ENCODE peak calls at places on chromosomes 1 and 21, in four cellular contexts. One of them, this sample, is unnamed.

GRCh38 chr1:152777510-152778137 is 2.7 kb downstream of the LCE1F start:
- DNase-seq in SK-N-SH: peak; percentile 35
- DNase-seq in AG04450: no peak
- DNase-seq in mammary epithelial cell: no peak
- DNase-seq in this sample: peak; percentile 13

GRCh38 chr1:85274969-85275453 is 1.4 kb downstream of the BCL10 start:
- DNase-seq in SK-N-SH: no peak
- DNase-seq in AG04450: no peak
- DNase-seq in mammary epithelial cell: peak; percentile 82
- DNase-seq in this sample: peak; percentile 82

GRCh38 chr1:91757760-91758545 is 128.0 kb downstream of the TGFBR3 start:
- DNase-seq in SK-N-SH: no peak
- DNase-seq in AG04450: no peak
- DNase-seq in mammary epithelial cell: no peak
- DNase-seq in this sample: peak; percentile 80

GRCh38 chr1:84736445-84736844 is 46.2 kb upstream of the SSX2IP start:
- DNase-seq in SK-N-SH: no peak
- DNase-seq in AG04450: no peak
- DNase-seq in mammary epithelial cell: no peak
- DNase-seq in this sample: no peak

GRCh38 chr1:19361231-19362147 is 49.4 kb downstream of the SLC66A1 start:
- DNase-seq in SK-N-SH: no peak
- DNase-seq in AG04450: no peak
- DNase-seq in mammary epithelial cell: peak; percentile 98
- DNase-seq in this sample: no peak

GRCh38 chr1:59926381-59927243 is at the start of gene CYP2J2:
- DNase-seq in SK-N-SH: peak; percentile 82
- DNase-seq in AG04450: no peak
- DNase-seq in mammary epithelial cell: peak; percentile 44
- DNase-seq in this sample: no peak

GRCh38 chr1:6998267-6998666 is 213.0 kb downstream of the CAMTA1 start:
- DNase-seq in SK-N-SH: peak; percentile 39
- DNase-seq in AG04450: no peak
- DNase-seq in mammary epithelial cell: no peak
- DNase-seq in this sample: peak; percentile 9

GRCh38 chr1:240004086-240004749 is 87.5 kb upstream of the FMN2 start:
- DNase-seq in SK-N-SH: peak; percentile 56
- DNase-seq in AG04450: no peak
- DNase-seq in mammary epithelial cell: no peak
- DNase-seq in this sample: peak; percentile 15

GRCh38 chr1:64514197-64514765 is 44.4 kb downstream of the CACHD1 start:
- DNase-seq in SK-N-SH: no peak
- DNase-seq in AG04450: peak; percentile 74
- DNase-seq in mammary epithelial cell: peak; percentile 4
- DNase-seq in this sample: peak; percentile 67

GRCh38 chr1:159010398-159010797 is 691 bp downstream of the IFI16 start:
- DNase-seq in SK-N-SH: no peak
- DNase-seq in AG04450: no peak
- DNase-seq in mammary epithelial cell: no peak
- DNase-seq in this sample: no peak

GRCh38 chr1:19738106-19738505 is 61.6 kb downstream of the TMCO4 start:
- DNase-seq in SK-N-SH: no peak
- DNase-seq in AG04450: no peak
- DNase-seq in mammary epithelial cell: no peak
- DNase-seq in this sample: no peak

GRCh38 chr1:169108897-169109560 is 2.5 kb downstream of the ATP1B1 start:
- DNase-seq in SK-N-SH: peak; percentile 60
- DNase-seq in AG04450: no peak
- DNase-seq in mammary epithelial cell: no peak
- DNase-seq in this sample: peak; percentile 56

GRCh38 chr1:205604825-205605544 is 26.8 kb downstream of the ELK4 start:
- DNase-seq in SK-N-SH: no peak
- DNase-seq in AG04450: no peak
- DNase-seq in mammary epithelial cell: no peak
- DNase-seq in this sample: no peak

GRCh38 chr21:41641510-41641815 is 125.4 kb downstream of the RIPK4 start:
- DNase-seq in SK-N-SH: no peak
- DNase-seq in AG04450: no peak
- DNase-seq in mammary epithelial cell: no peak
- DNase-seq in this sample: no peak

GRCh38 chr1:40040511-40041465 is at the start of gene CAP1:
- DNase-seq in SK-N-SH: peak; percentile 99
- DNase-seq in AG04450: peak; percentile 97
- DNase-seq in mammary epithelial cell: peak; percentile 99
- DNase-seq in this sample: peak; percentile 97

GRCh38 chr1:18949689-18950414 is 6.6 kb downstream of the IFFO2 start:
- DNase-seq in SK-N-SH: no peak
- DNase-seq in AG04450: no peak
- DNase-seq in mammary epithelial cell: peak; percentile 47
- DNase-seq in this sample: peak; percentile 56

GRCh38 chr1:46479744-46480350 is 9.8 kb upstream of the DMBX1 start:
- DNase-seq in SK-N-SH: no peak
- DNase-seq in AG04450: no peak
- DNase-seq in mammary epithelial cell: no peak
- DNase-seq in this sample: no peak

GRCh38 chr1:176560681-176561080 is 97.7 kb downstream of the PAPPA2 start:
- DNase-seq in SK-N-SH: no peak
- DNase-seq in AG04450: no peak
- DNase-seq in mammary epithelial cell: no peak
- DNase-seq in this sample: no peak

GRCh38 chr21:44456207-44456914 is 1.1 kb downstream of the LRRC3 start:
- DNase-seq in SK-N-SH: no peak
- DNase-seq in AG04450: no peak
- DNase-seq in mammary epithelial cell: no peak
- DNase-seq in this sample: no peak

GRCh38 chr1:244325056-244325764 is 126.5 kb downstream of the ADSS2 start:
- DNase-seq in SK-N-SH: no peak
- DNase-seq in AG04450: no peak
- DNase-seq in mammary epithelial cell: no peak
- DNase-seq in this sample: no peak

GRCh38 chr1:229191066-229191674 is 79.7 kb upstream of the RAB4A start:
- DNase-seq in SK-N-SH: no peak
- DNase-seq in AG04450: no peak
- DNase-seq in mammary epithelial cell: peak; percentile 70
- DNase-seq in this sample: no peak

GRCh38 chr21:15355066-15355465 is 290.3 kb upstream of the NRIP1 start:
- DNase-seq in SK-N-SH: no peak
- DNase-seq in AG04450: no peak
- DNase-seq in mammary epithelial cell: no peak
- DNase-seq in this sample: no peak

GRCh38 chr1:222021124-222021523 is 279.2 kb upstream of the DUSP10 start:
- DNase-seq in SK-N-SH: no peak
- DNase-seq in AG04450: no peak
- DNase-seq in mammary epithelial cell: no peak
- DNase-seq in this sample: no peak

DNA sequence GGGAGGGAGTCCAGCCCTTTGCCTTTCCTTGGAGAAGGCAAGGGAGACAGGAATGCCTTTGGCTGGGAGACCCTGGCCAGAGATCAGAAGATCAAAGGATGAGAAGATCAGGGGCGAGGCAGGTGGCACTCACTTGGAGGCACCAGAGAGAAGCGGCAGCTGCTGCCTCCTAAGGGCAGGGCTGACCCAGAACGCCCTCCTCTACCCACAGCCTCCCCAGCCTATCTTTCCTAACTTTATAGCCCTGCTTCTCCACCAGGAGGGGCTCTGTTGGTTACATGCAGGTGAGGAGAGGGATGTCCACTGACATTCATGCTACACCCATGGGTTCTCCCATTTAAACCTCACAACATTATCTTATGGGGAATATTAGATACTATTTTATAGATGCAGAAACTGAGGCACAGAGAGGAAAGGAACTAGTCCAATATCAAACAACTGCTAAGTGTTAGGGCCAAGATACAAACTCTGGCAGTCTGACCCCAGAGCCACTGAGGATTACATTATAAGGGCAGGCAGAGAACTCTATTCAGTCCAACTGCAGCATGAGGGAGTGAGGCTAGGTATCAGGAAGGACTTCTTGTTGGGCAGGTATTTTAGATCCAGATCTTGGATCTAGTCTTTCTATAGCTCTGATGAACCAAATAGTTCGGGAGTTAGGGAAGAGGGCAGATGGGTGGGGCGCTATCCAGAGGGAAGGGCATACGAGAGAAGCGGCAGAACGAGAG is 19.9 kb downstream of the LGR6 start:
- DNase-seq in SK-N-SH: peak; percentile 75
- DNase-seq in AG04450: no peak
- DNase-seq in mammary epithelial cell: no peak
- DNase-seq in this sample: no peak
- TF ChIP-seq CTCF in SK-N-SH: peak; percentile 43
- TF ChIP-seq CTCF in AG04450: peak; percentile 36
- TF ChIP-seq CTCF in mammary epithelial cell: peak; percentile 48
- TF ChIP-seq CTCF in this sample: peak; percentile 48

GRCh38 chr1:115543247-115543646 is 98.5 kb upstream of the VANGL1 start:
- DNase-seq in SK-N-SH: no peak
- DNase-seq in AG04450: no peak
- DNase-seq in mammary epithelial cell: no peak
- DNase-seq in this sample: no peak
- TF ChIP-seq CTCF in SK-N-SH: peak; percentile 16
- TF ChIP-seq CTCF in AG04450: peak; percentile 8
- TF ChIP-seq CTCF in mammary epithelial cell: no peak
- TF ChIP-seq CTCF in this sample: peak; percentile 32

GRCh38 chr1:201705389-201705788 is 123.6 kb upstream of the IPO9 start:
- DNase-seq in SK-N-SH: no peak
- DNase-seq in AG04450: no peak
- DNase-seq in mammary epithelial cell: no peak
- DNase-seq in this sample: no peak

GRCh38 chr1:201706109-201706508 is 122.8 kb upstream of the IPO9 start:
- DNase-seq in SK-N-SH: no peak
- DNase-seq in AG04450: no peak
- DNase-seq in mammary epithelial cell: no peak
- DNase-seq in this sample: no peak

GRCh38 chr1:201702936-201703335 is 126.0 kb upstream of the IPO9 start:
- DNase-seq in SK-N-SH: peak; percentile 82
- DNase-seq in AG04450: no peak
- DNase-seq in mammary epithelial cell: no peak
- DNase-seq in this sample: peak; percentile 49

GRCh38 chr1:201703646-201704438 is 125.1 kb upstream of the IPO9 start:
- DNase-seq in SK-N-SH: peak; percentile 88
- DNase-seq in AG04450: no peak
- DNase-seq in mammary epithelial cell: peak; percentile 54
- DNase-seq in this sample: peak; percentile 75

GRCh38 chr1:201704439-201704792 is 124.5 kb upstream of the IPO9 start:
- DNase-seq in SK-N-SH: no peak
- DNase-seq in AG04450: no peak
- DNase-seq in mammary epithelial cell: no peak
- DNase-seq in this sample: no peak
- TF ChIP-seq CTCF in SK-N-SH: no peak
- TF ChIP-seq CTCF in AG04450: no peak
- TF ChIP-seq CTCF in mammary epithelial cell: no peak
- TF ChIP-seq CTCF in this sample: peak; percentile 23

GRCh38 chr1:151393583-151393982 is 5.8 kb upstream of the PSMB4 start:
- DNase-seq in SK-N-SH: no peak
- DNase-seq in AG04450: no peak
- DNase-seq in mammary epithelial cell: no peak
- DNase-seq in this sample: no peak
- TF ChIP-seq CTCF in SK-N-SH: no peak
- TF ChIP-seq CTCF in AG04450: no peak
- TF ChIP-seq CTCF in mammary epithelial cell: no peak
- TF ChIP-seq CTCF in this sample: no peak

GRCh38 chr1:25890249-25891034 is 14.9 kb upstream of the PAQR7 start:
- DNase-seq in SK-N-SH: no peak
- DNase-seq in AG04450: no peak
- DNase-seq in mammary epithelial cell: peak; percentile 96
- DNase-seq in this sample: peak; percentile 56

GRCh38 chr1:25888426-25888987 is 13.0 kb upstream of the PAQR7 start:
- DNase-seq in SK-N-SH: no peak
- DNase-seq in AG04450: no peak
- DNase-seq in mammary epithelial cell: peak; percentile 54
- DNase-seq in this sample: no peak

GRCh38 chr1:25891606-25892005 is 14.6 kb downstream of the STMN1 start:
- DNase-seq in SK-N-SH: no peak
- DNase-seq in AG04450: no peak
- DNase-seq in mammary epithelial cell: no peak
- DNase-seq in this sample: no peak

GRCh38 chr1:25893072-25893604 is 13.1 kb downstream of the STMN1 start:
- DNase-seq in SK-N-SH: no peak
- DNase-seq in AG04450: no peak
- DNase-seq in mammary epithelial cell: no peak
- DNase-seq in this sample: no peak

DNA sequence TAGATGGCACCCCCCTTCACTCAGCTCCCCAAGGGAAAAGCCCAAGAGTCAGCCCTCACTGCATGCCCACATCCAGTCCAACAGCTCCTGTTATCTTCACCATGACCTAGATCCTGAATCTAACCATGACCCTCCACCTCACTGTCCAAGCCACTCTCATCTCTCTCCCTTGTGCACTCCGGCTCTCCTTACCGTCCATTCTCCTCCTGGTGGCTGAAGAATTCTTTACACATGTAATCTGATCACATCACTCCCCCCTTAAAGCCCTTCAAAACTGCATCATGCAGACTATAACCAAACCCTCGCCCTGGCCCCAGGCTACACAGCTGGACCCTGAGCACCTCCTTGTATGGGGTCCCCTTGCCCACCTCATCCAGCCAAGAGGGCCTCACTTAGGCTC is 14.0 kb upstream of the PAQR7 start:
- DNase-seq in SK-N-SH: no peak
- DNase-seq in AG04450: no peak
- DNase-seq in mammary epithelial cell: no peak
- DNase-seq in this sample: no peak
- TF ChIP-seq CTCF in SK-N-SH: no peak
- TF ChIP-seq CTCF in AG04450: peak; percentile 49
- TF ChIP-seq CTCF in mammary epithelial cell: no peak
- TF ChIP-seq CTCF in this sample: peak; percentile 55

This sample was measured in HFFc6.